ENCODE peak calls at places on chromosomes 1 and 21, in nine cellular contexts. One of them, this sample, is unnamed.
A peak's percentile ranks its signal among the peaks of the same experiment; 100 is the strongest.

GRCh38 chr1:189899686-189900495 is 577.8 kb downstream of the BRINP3 start:
- DNase-seq in neuronal stem cell: peak; percentile 66
- DNase-seq in NCI-H446 treated with DMSO at 0.1 percent for 48 hours: peak; percentile 47
- DNase-seq in activated CD4-positive, alpha-beta memory T cell treated with anti-CD3 and anti-CD28 coated beads for 36 hours: no peak
- DNase-seq in left ventricle myocardium inferior: no peak
- DNase-seq in SJSA1: no peak
- DNase-seq in sciatic nerve: no peak
- DNase-seq in fibroblast of lung: no peak
- DNase-seq in HEK293T: no peak
- DNase-seq in this sample: no peak

GRCh38 chr21:45922648-45923047 is 58.9 kb upstream of the COL6A1 start:
- DNase-seq in neuronal stem cell: no peak
- DNase-seq in NCI-H446 treated with DMSO at 0.1 percent for 48 hours: no peak
- DNase-seq in activated CD4-positive, alpha-beta memory T cell treated with anti-CD3 and anti-CD28 coated beads for 36 hours: no peak
- DNase-seq in left ventricle myocardium inferior: no peak
- DNase-seq in SJSA1: no peak
- DNase-seq in sciatic nerve: no peak
- DNase-seq in fibroblast of lung: no peak
- DNase-seq in HEK293T: no peak
- DNase-seq in this sample: peak; percentile 28

GRCh38 chr1:154193821-154194220 is 1.9 kb upstream of the TPM3 start:
- DNase-seq in neuronal stem cell: no peak
- DNase-seq in NCI-H446 treated with DMSO at 0.1 percent for 48 hours: no peak
- DNase-seq in activated CD4-positive, alpha-beta memory T cell treated with anti-CD3 and anti-CD28 coated beads for 36 hours: no peak
- DNase-seq in left ventricle myocardium inferior: no peak
- DNase-seq in SJSA1: no peak
- DNase-seq in sciatic nerve: no peak
- DNase-seq in fibroblast of lung: no peak
- DNase-seq in HEK293T: no peak
- DNase-seq in this sample: no peak

GRCh38 chr21:19236209-19236608 is 832.6 kb upstream of the TMPRSS15 start:
- DNase-seq in neuronal stem cell: no peak
- DNase-seq in NCI-H446 treated with DMSO at 0.1 percent for 48 hours: peak; percentile 91
- DNase-seq in activated CD4-positive, alpha-beta memory T cell treated with anti-CD3 and anti-CD28 coated beads for 36 hours: no peak
- DNase-seq in left ventricle myocardium inferior: no peak
- DNase-seq in SJSA1: no peak
- DNase-seq in sciatic nerve: no peak
- DNase-seq in fibroblast of lung: no peak
- DNase-seq in HEK293T: no peak
- DNase-seq in this sample: no peak

GRCh38 chr1:5943373-5944068 is 48.7 kb downstream of the NPHP4 start:
- DNase-seq in neuronal stem cell: no peak
- DNase-seq in NCI-H446 treated with DMSO at 0.1 percent for 48 hours: no peak
- DNase-seq in activated CD4-positive, alpha-beta memory T cell treated with anti-CD3 and anti-CD28 coated beads for 36 hours: no peak
- DNase-seq in left ventricle myocardium inferior: no peak
- DNase-seq in SJSA1: peak; percentile 15
- DNase-seq in sciatic nerve: no peak
- DNase-seq in fibroblast of lung: no peak
- DNase-seq in HEK293T: no peak
- DNase-seq in this sample: no peak

GRCh38 chr1:18481190-18481920 is 625 bp downstream of the KLHDC7A start:
- DNase-seq in neuronal stem cell: no peak
- DNase-seq in NCI-H446 treated with DMSO at 0.1 percent for 48 hours: no peak
- DNase-seq in activated CD4-positive, alpha-beta memory T cell treated with anti-CD3 and anti-CD28 coated beads for 36 hours: no peak
- DNase-seq in left ventricle myocardium inferior: no peak
- DNase-seq in SJSA1: no peak
- DNase-seq in sciatic nerve: no peak
- DNase-seq in fibroblast of lung: no peak
- DNase-seq in HEK293T: no peak
- DNase-seq in this sample: no peak

GRCh38 chr21:38987551-38988210 is 182.0 kb downstream of the ETS2 start:
- DNase-seq in neuronal stem cell: no peak
- DNase-seq in NCI-H446 treated with DMSO at 0.1 percent for 48 hours: no peak
- DNase-seq in activated CD4-positive, alpha-beta memory T cell treated with anti-CD3 and anti-CD28 coated beads for 36 hours: no peak
- DNase-seq in left ventricle myocardium inferior: no peak
- DNase-seq in SJSA1: no peak
- DNase-seq in sciatic nerve: no peak
- DNase-seq in fibroblast of lung: no peak
- DNase-seq in HEK293T: no peak
- DNase-seq in this sample: no peak

GRCh38 chr1:150469291-150469690 is 17.9 kb upstream of the TARS2 start:
- DNase-seq in neuronal stem cell: no peak
- DNase-seq in NCI-H446 treated with DMSO at 0.1 percent for 48 hours: no peak
- DNase-seq in activated CD4-positive, alpha-beta memory T cell treated with anti-CD3 and anti-CD28 coated beads for 36 hours: no peak
- DNase-seq in left ventricle myocardium inferior: no peak
- DNase-seq in SJSA1: no peak
- DNase-seq in sciatic nerve: no peak
- DNase-seq in fibroblast of lung: no peak
- DNase-seq in HEK293T: no peak
- DNase-seq in this sample: no peak

GRCh38 chr1:208781391-208782035 is 537.3 kb upstream of the PLXNA2 start:
- DNase-seq in neuronal stem cell: no peak
- DNase-seq in NCI-H446 treated with DMSO at 0.1 percent for 48 hours: no peak
- DNase-seq in activated CD4-positive, alpha-beta memory T cell treated with anti-CD3 and anti-CD28 coated beads for 36 hours: no peak
- DNase-seq in left ventricle myocardium inferior: no peak
- DNase-seq in SJSA1: no peak
- DNase-seq in sciatic nerve: no peak
- DNase-seq in fibroblast of lung: no peak
- DNase-seq in HEK293T: no peak
- DNase-seq in this sample: no peak

GRCh38 chr1:243253211-243253926 is 1.7 kb downstream of the CEP170 start:
- DNase-seq in neuronal stem cell: no peak
- DNase-seq in NCI-H446 treated with DMSO at 0.1 percent for 48 hours: no peak
- DNase-seq in activated CD4-positive, alpha-beta memory T cell treated with anti-CD3 and anti-CD28 coated beads for 36 hours: no peak
- DNase-seq in left ventricle myocardium inferior: no peak
- DNase-seq in SJSA1: no peak
- DNase-seq in sciatic nerve: no peak
- DNase-seq in fibroblast of lung: no peak
- DNase-seq in HEK293T: no peak
- DNase-seq in this sample: no peak

GRCh38 chr1:94083653-94084052 is 37.3 kb downstream of the ABCA4 start:
- DNase-seq in neuronal stem cell: no peak
- DNase-seq in NCI-H446 treated with DMSO at 0.1 percent for 48 hours: no peak
- DNase-seq in activated CD4-positive, alpha-beta memory T cell treated with anti-CD3 and anti-CD28 coated beads for 36 hours: no peak
- DNase-seq in left ventricle myocardium inferior: no peak
- DNase-seq in SJSA1: no peak
- DNase-seq in sciatic nerve: no peak
- DNase-seq in fibroblast of lung: no peak
- DNase-seq in HEK293T: no peak
- DNase-seq in this sample: no peak

GRCh38 chr1:59846209-59846894 is 31.6 kb downstream of the HOOK1 start:
- DNase-seq in neuronal stem cell: no peak
- DNase-seq in NCI-H446 treated with DMSO at 0.1 percent for 48 hours: no peak
- DNase-seq in activated CD4-positive, alpha-beta memory T cell treated with anti-CD3 and anti-CD28 coated beads for 36 hours: no peak
- DNase-seq in left ventricle myocardium inferior: no peak
- DNase-seq in SJSA1: no peak
- DNase-seq in sciatic nerve: no peak
- DNase-seq in fibroblast of lung: no peak
- DNase-seq in HEK293T: no peak
- DNase-seq in this sample: no peak

GRCh38 chr1:20644416-20644815 is 11.2 kb downstream of the PINK1 start:
- DNase-seq in neuronal stem cell: no peak
- DNase-seq in NCI-H446 treated with DMSO at 0.1 percent for 48 hours: no peak
- DNase-seq in activated CD4-positive, alpha-beta memory T cell treated with anti-CD3 and anti-CD28 coated beads for 36 hours: no peak
- DNase-seq in left ventricle myocardium inferior: no peak
- DNase-seq in SJSA1: no peak
- DNase-seq in sciatic nerve: no peak
- DNase-seq in fibroblast of lung: no peak
- DNase-seq in HEK293T: no peak
- DNase-seq in this sample: no peak

GRCh38 chr1:152801333-152801732 is 4.8 kb downstream of the LCE1D start:
- DNase-seq in neuronal stem cell: no peak
- DNase-seq in NCI-H446 treated with DMSO at 0.1 percent for 48 hours: no peak
- DNase-seq in activated CD4-positive, alpha-beta memory T cell treated with anti-CD3 and anti-CD28 coated beads for 36 hours: no peak
- DNase-seq in left ventricle myocardium inferior: no peak
- DNase-seq in SJSA1: no peak
- DNase-seq in sciatic nerve: no peak
- DNase-seq in fibroblast of lung: no peak
- DNase-seq in HEK293T: no peak
- DNase-seq in this sample: no peak

GRCh38 chr1:7501259-7501560 is 269.9 kb upstream of the VAMP3 start:
- DNase-seq in neuronal stem cell: no peak
- DNase-seq in NCI-H446 treated with DMSO at 0.1 percent for 48 hours: no peak
- DNase-seq in activated CD4-positive, alpha-beta memory T cell treated with anti-CD3 and anti-CD28 coated beads for 36 hours: no peak
- DNase-seq in left ventricle myocardium inferior: no peak
- DNase-seq in SJSA1: no peak
- DNase-seq in sciatic nerve: no peak
- DNase-seq in fibroblast of lung: no peak
- DNase-seq in HEK293T: no peak
- DNase-seq in this sample: peak; percentile 38

GRCh38 chr1:54407957-54408700 is 1.9 kb upstream of the SSBP3 start:
- DNase-seq in neuronal stem cell: no peak
- DNase-seq in NCI-H446 treated with DMSO at 0.1 percent for 48 hours: no peak
- DNase-seq in activated CD4-positive, alpha-beta memory T cell treated with anti-CD3 and anti-CD28 coated beads for 36 hours: no peak
- DNase-seq in left ventricle myocardium inferior: no peak
- DNase-seq in SJSA1: peak; percentile 72
- DNase-seq in sciatic nerve: no peak
- DNase-seq in fibroblast of lung: peak; percentile 91
- DNase-seq in HEK293T: peak; percentile 53
- DNase-seq in this sample: no peak

GRCh38 chr1:21801100-21801499 is 11.0 kb upstream of the LDLRAD2 start:
- DNase-seq in neuronal stem cell: no peak
- DNase-seq in NCI-H446 treated with DMSO at 0.1 percent for 48 hours: no peak
- DNase-seq in activated CD4-positive, alpha-beta memory T cell treated with anti-CD3 and anti-CD28 coated beads for 36 hours: no peak
- DNase-seq in left ventricle myocardium inferior: no peak
- DNase-seq in SJSA1: no peak
- DNase-seq in sciatic nerve: no peak
- DNase-seq in fibroblast of lung: peak; percentile 43
- DNase-seq in HEK293T: no peak
- DNase-seq in this sample: no peak

GRCh38 chr1:111725192-111725591 is 14.0 kb downstream of the INKA2 start:
- DNase-seq in neuronal stem cell: peak; percentile 69
- DNase-seq in NCI-H446 treated with DMSO at 0.1 percent for 48 hours: no peak
- DNase-seq in activated CD4-positive, alpha-beta memory T cell treated with anti-CD3 and anti-CD28 coated beads for 36 hours: no peak
- DNase-seq in left ventricle myocardium inferior: peak; percentile 76
- DNase-seq in SJSA1: no peak
- DNase-seq in sciatic nerve: no peak
- DNase-seq in fibroblast of lung: no peak
- DNase-seq in HEK293T: no peak
- DNase-seq in this sample: no peak

GRCh38 chr1:234393190-234393589 is 19.9 kb downstream of the COA6 start:
- DNase-seq in neuronal stem cell: no peak
- DNase-seq in NCI-H446 treated with DMSO at 0.1 percent for 48 hours: no peak
- DNase-seq in activated CD4-positive, alpha-beta memory T cell treated with anti-CD3 and anti-CD28 coated beads for 36 hours: no peak
- DNase-seq in left ventricle myocardium inferior: no peak
- DNase-seq in SJSA1: no peak
- DNase-seq in sciatic nerve: no peak
- DNase-seq in fibroblast of lung: no peak
- DNase-seq in HEK293T: no peak
- DNase-seq in this sample: no peak

GRCh38 chr1:244815600-244816099 is 19.8 kb upstream of the COX20 start:
- DNase-seq in neuronal stem cell: no peak
- DNase-seq in NCI-H446 treated with DMSO at 0.1 percent for 48 hours: no peak
- DNase-seq in activated CD4-positive, alpha-beta memory T cell treated with anti-CD3 and anti-CD28 coated beads for 36 hours: no peak
- DNase-seq in left ventricle myocardium inferior: no peak
- DNase-seq in SJSA1: no peak
- DNase-seq in sciatic nerve: no peak
- DNase-seq in fibroblast of lung: peak; percentile 20
- DNase-seq in HEK293T: no peak
- DNase-seq in this sample: no peak

GRCh38 chr1:23600283-23600682 is 41.0 kb upstream of the ID3 start:
- DNase-seq in neuronal stem cell: no peak
- DNase-seq in NCI-H446 treated with DMSO at 0.1 percent for 48 hours: no peak
- DNase-seq in activated CD4-positive, alpha-beta memory T cell treated with anti-CD3 and anti-CD28 coated beads for 36 hours: no peak
- DNase-seq in left ventricle myocardium inferior: no peak
- DNase-seq in SJSA1: no peak
- DNase-seq in sciatic nerve: no peak
- DNase-seq in fibroblast of lung: no peak
- DNase-seq in HEK293T: no peak
- DNase-seq in this sample: no peak

GRCh38 chr21:35138665-35139381 is 89.7 kb upstream of the RUNX1 start:
- DNase-seq in neuronal stem cell: no peak
- DNase-seq in NCI-H446 treated with DMSO at 0.1 percent for 48 hours: no peak
- DNase-seq in activated CD4-positive, alpha-beta memory T cell treated with anti-CD3 and anti-CD28 coated beads for 36 hours: peak; percentile 79
- DNase-seq in left ventricle myocardium inferior: no peak
- DNase-seq in SJSA1: peak; percentile 72
- DNase-seq in sciatic nerve: no peak
- DNase-seq in fibroblast of lung: peak; percentile 100
- DNase-seq in HEK293T: no peak
- DNase-seq in this sample: no peak

GRCh38 chr1:155177192-155177917 is 3.7 kb downstream of the TRIM46 start:
- DNase-seq in neuronal stem cell: no peak
- DNase-seq in NCI-H446 treated with DMSO at 0.1 percent for 48 hours: no peak
- DNase-seq in activated CD4-positive, alpha-beta memory T cell treated with anti-CD3 and anti-CD28 coated beads for 36 hours: no peak
- DNase-seq in left ventricle myocardium inferior: no peak
- DNase-seq in SJSA1: peak; percentile 35
- DNase-seq in sciatic nerve: peak; percentile 48
- DNase-seq in fibroblast of lung: no peak
- DNase-seq in HEK293T: no peak
- DNase-seq in this sample: no peak

GRCh38 chr1:186967659-186968394 is 139.1 kb downstream of the PLA2G4A start:
- DNase-seq in neuronal stem cell: peak; percentile 31
- DNase-seq in NCI-H446 treated with DMSO at 0.1 percent for 48 hours: no peak
- DNase-seq in activated CD4-positive, alpha-beta memory T cell treated with anti-CD3 and anti-CD28 coated beads for 36 hours: no peak
- DNase-seq in left ventricle myocardium inferior: no peak
- DNase-seq in SJSA1: no peak
- DNase-seq in sciatic nerve: no peak
- DNase-seq in fibroblast of lung: peak; percentile 73
- DNase-seq in HEK293T: no peak
- DNase-seq in this sample: no peak

GRCh38 chr1:145708063-145708462 is 895 bp upstream of the PDZK1 start:
- DNase-seq in neuronal stem cell: no peak
- DNase-seq in NCI-H446 treated with DMSO at 0.1 percent for 48 hours: no peak
- DNase-seq in activated CD4-positive, alpha-beta memory T cell treated with anti-CD3 and anti-CD28 coated beads for 36 hours: no peak
- DNase-seq in left ventricle myocardium inferior: no peak
- DNase-seq in SJSA1: no peak
- DNase-seq in sciatic nerve: no peak
- DNase-seq in fibroblast of lung: peak; percentile 58
- DNase-seq in HEK293T: no peak
- DNase-seq in this sample: no peak

GRCh38 chr1:5430136-5430535 is 562.1 kb downstream of the NPHP4 start:
- DNase-seq in neuronal stem cell: no peak
- DNase-seq in NCI-H446 treated with DMSO at 0.1 percent for 48 hours: no peak
- DNase-seq in activated CD4-positive, alpha-beta memory T cell treated with anti-CD3 and anti-CD28 coated beads for 36 hours: no peak
- DNase-seq in left ventricle myocardium inferior: no peak
- DNase-seq in SJSA1: no peak
- DNase-seq in sciatic nerve: no peak
- DNase-seq in fibroblast of lung: no peak
- DNase-seq in HEK293T: no peak
- DNase-seq in this sample: no peak

GRCh38 chr1:171081994-171082295 is 8.8 kb upstream of the FMO3 start:
- DNase-seq in neuronal stem cell: no peak
- DNase-seq in NCI-H446 treated with DMSO at 0.1 percent for 48 hours: no peak
- DNase-seq in activated CD4-positive, alpha-beta memory T cell treated with anti-CD3 and anti-CD28 coated beads for 36 hours: no peak
- DNase-seq in left ventricle myocardium inferior: no peak
- DNase-seq in SJSA1: no peak
- DNase-seq in sciatic nerve: no peak
- DNase-seq in fibroblast of lung: no peak
- DNase-seq in HEK293T: no peak
- DNase-seq in this sample: no peak

GRCh38 chr1:76086109-76086508 is 11.6 kb downstream of the ST6GALNAC3 start:
- DNase-seq in neuronal stem cell: no peak
- DNase-seq in NCI-H446 treated with DMSO at 0.1 percent for 48 hours: no peak
- DNase-seq in activated CD4-positive, alpha-beta memory T cell treated with anti-CD3 and anti-CD28 coated beads for 36 hours: no peak
- DNase-seq in left ventricle myocardium inferior: no peak
- DNase-seq in SJSA1: no peak
- DNase-seq in sciatic nerve: no peak
- DNase-seq in fibroblast of lung: no peak
- DNase-seq in HEK293T: no peak
- DNase-seq in this sample: no peak

GRCh38 chr21:44916965-44917364 is 3.7 kb downstream of the ITGB2 start:
- DNase-seq in neuronal stem cell: no peak
- DNase-seq in NCI-H446 treated with DMSO at 0.1 percent for 48 hours: no peak
- DNase-seq in activated CD4-positive, alpha-beta memory T cell treated with anti-CD3 and anti-CD28 coated beads for 36 hours: no peak
- DNase-seq in left ventricle myocardium inferior: no peak
- DNase-seq in SJSA1: no peak
- DNase-seq in sciatic nerve: no peak
- DNase-seq in fibroblast of lung: peak; percentile 43
- DNase-seq in HEK293T: no peak
- DNase-seq in this sample: no peak

GRCh38 chr1:39501666-39502065 is 10.2 kb downstream of the BMP8A start:
- DNase-seq in neuronal stem cell: no peak
- DNase-seq in NCI-H446 treated with DMSO at 0.1 percent for 48 hours: peak; percentile 45
- DNase-seq in activated CD4-positive, alpha-beta memory T cell treated with anti-CD3 and anti-CD28 coated beads for 36 hours: no peak
- DNase-seq in left ventricle myocardium inferior: no peak
- DNase-seq in SJSA1: no peak
- DNase-seq in sciatic nerve: no peak
- DNase-seq in fibroblast of lung: peak; percentile 39
- DNase-seq in HEK293T: no peak
- DNase-seq in this sample: peak; percentile 81

GRCh38 chr1:159141584-159142518 is 29.6 kb upstream of the CADM3 start:
- DNase-seq in neuronal stem cell: peak; percentile 78
- DNase-seq in NCI-H446 treated with DMSO at 0.1 percent for 48 hours: no peak
- DNase-seq in activated CD4-positive, alpha-beta memory T cell treated with anti-CD3 and anti-CD28 coated beads for 36 hours: peak; percentile 20
- DNase-seq in left ventricle myocardium inferior: no peak
- DNase-seq in SJSA1: no peak
- DNase-seq in sciatic nerve: no peak
- DNase-seq in fibroblast of lung: peak; percentile 75
- DNase-seq in HEK293T: peak; percentile 19
- DNase-seq in this sample: peak; percentile 83

This sample was measured in posterior cingulate gyrus.